ENCODE peak calls at places on chromosome 13, in five cellular contexts. One of them, this sample, is unnamed.
A peak's percentile ranks its signal among the peaks of the same experiment; 100 is the strongest.

GRCh38 chr13:28623782-28624706 is 34.9 kb upstream of the POMP start:
- DNase-seq in K562: no peak
- DNase-seq in A549: no peak
- DNase-seq in GM12878: no peak
- DNase-seq in HepG2: no peak
- DNase-seq in this sample: no peak

GRCh38 chr13:75357576-75358295 is 124.2 kb downstream of the TBC1D4 start:
- DNase-seq in K562: peak; percentile 61
- DNase-seq in A549: peak; percentile 47
- DNase-seq in GM12878: no peak
- DNase-seq in HepG2: peak; percentile 69
- DNase-seq in this sample: peak; percentile 83

GRCh38 chr13:45500492-45501174 is 35.9 kb downstream of the COG3 start:
- DNase-seq in K562: no peak
- DNase-seq in A549: no peak
- DNase-seq in GM12878: no peak
- DNase-seq in HepG2: peak; percentile 50
- DNase-seq in this sample: no peak

GRCh38 chr13:25375727-25376358 is 4.1 kb downstream of the ATP8A2 start:
- DNase-seq in K562: peak; percentile 52
- DNase-seq in A549: peak; percentile 13
- DNase-seq in GM12878: no peak
- DNase-seq in HepG2: peak; percentile 42
- DNase-seq in this sample: peak; percentile 80

GRCh38 chr13:39836038-39836437 is 180.6 kb downstream of the COG6 start:
- DNase-seq in K562: no peak
- DNase-seq in A549: no peak
- DNase-seq in GM12878: no peak
- DNase-seq in HepG2: no peak
- DNase-seq in this sample: peak; percentile 12

GRCh38 chr13:91572439-91572838 is 174.0 kb downstream of the GPC5 start:
- DNase-seq in K562: no peak
- DNase-seq in A549: no peak
- DNase-seq in GM12878: no peak
- DNase-seq in HepG2: no peak
- DNase-seq in this sample: no peak

GRCh38 chr13:23384111-23384510 is 49.4 kb downstream of the SACS start:
- DNase-seq in K562: no peak
- DNase-seq in A549: no peak
- DNase-seq in GM12878: peak; percentile 82
- DNase-seq in HepG2: no peak
- DNase-seq in this sample: no peak

GRCh38 chr13:104961246-104961645 is 1574.2 kb downstream of the EFNB2 start:
- DNase-seq in K562: no peak
- DNase-seq in A549: no peak
- DNase-seq in GM12878: no peak
- DNase-seq in HepG2: no peak
- DNase-seq in this sample: no peak

GRCh38 chr13:83810136-83810535 is 72.1 kb downstream of the SLITRK1 start:
- DNase-seq in K562: no peak
- DNase-seq in A549: no peak
- DNase-seq in GM12878: no peak
- DNase-seq in HepG2: no peak
- DNase-seq in this sample: no peak

GRCh38 chr13:77207943-77208342 is 119.0 kb downstream of the MYCBP2 start:
- DNase-seq in K562: no peak
- DNase-seq in A549: no peak
- DNase-seq in GM12878: no peak
- DNase-seq in HepG2: no peak
- DNase-seq in this sample: peak; percentile 7

GRCh38 chr13:94343243-94343585 is 136.3 kb downstream of the DCT start:
- DNase-seq in K562: no peak
- DNase-seq in A549: no peak
- DNase-seq in GM12878: no peak
- DNase-seq in HepG2: no peak
- DNase-seq in this sample: no peak

GRCh38 chr13:64782459-64782858 is 2447.7 kb downstream of the PCDH9 start:
- DNase-seq in K562: no peak
- DNase-seq in A549: no peak
- DNase-seq in GM12878: no peak
- DNase-seq in HepG2: no peak
- DNase-seq in this sample: no peak

GRCh38 chr13:59691501-59692066 is 472.1 kb downstream of the DIAPH3 start:
- DNase-seq in K562: no peak
- DNase-seq in A549: no peak
- DNase-seq in GM12878: no peak
- DNase-seq in HepG2: peak; percentile 61
- DNase-seq in this sample: no peak

GRCh38 chr13:43273362-43273761 is 250.0 kb downstream of the DNAJC15 start:
- DNase-seq in K562: no peak
- DNase-seq in A549: no peak
- DNase-seq in GM12878: no peak
- DNase-seq in HepG2: no peak
- DNase-seq in this sample: no peak

GRCh38 chr13:80339578-80339840 is 1.4 kb downstream of the SPRY2 start:
- DNase-seq in K562: no peak
- DNase-seq in A549: no peak
- DNase-seq in GM12878: no peak
- DNase-seq in HepG2: no peak
- DNase-seq in this sample: peak; percentile 56

GRCh38 chr13:110360598-110360997 is 53.5 kb downstream of the COL4A2 start:
- DNase-seq in K562: no peak
- DNase-seq in A549: no peak
- DNase-seq in GM12878: no peak
- DNase-seq in HepG2: no peak
- DNase-seq in this sample: no peak

GRCh38 chr13:113110048-113110851 is 4.7 kb downstream of the F7 start:
- DNase-seq in K562: no peak
- DNase-seq in A549: no peak
- DNase-seq in GM12878: no peak
- DNase-seq in HepG2: no peak
- DNase-seq in this sample: peak; percentile 55

GRCh38 chr13:45737571-45738002 is 35.5 kb downstream of the CBY2 start:
- DNase-seq in K562: peak; percentile 44
- DNase-seq in A549: no peak
- DNase-seq in GM12878: no peak
- DNase-seq in HepG2: no peak
- DNase-seq in this sample: peak; percentile 67

GRCh38 chr13:35855531-35856019 is 275.6 kb downstream of the DCLK1 start:
- DNase-seq in K562: no peak
- DNase-seq in A549: peak; percentile 27
- DNase-seq in GM12878: no peak
- DNase-seq in HepG2: no peak
- DNase-seq in this sample: peak; percentile 96

GRCh38 chr13:113729329-113730019 is 29.6 kb upstream of the TMEM255B start:
- DNase-seq in K562: no peak
- DNase-seq in A549: no peak
- DNase-seq in GM12878: no peak
- DNase-seq in HepG2: no peak
- DNase-seq in this sample: no peak

GRCh38 chr13:56187331-56187730 is 953.4 kb upstream of the PRR20A start:
- DNase-seq in K562: no peak
- DNase-seq in A549: no peak
- DNase-seq in GM12878: no peak
- DNase-seq in HepG2: no peak
- DNase-seq in this sample: no peak

GRCh38 chr13:41356788-41357187 is 45.7 kb downstream of the NAA16 start:
- DNase-seq in K562: no peak
- DNase-seq in A549: no peak
- DNase-seq in GM12878: no peak
- DNase-seq in HepG2: no peak
- DNase-seq in this sample: no peak

GRCh38 chr13:23463631-23464030 is 30.1 kb upstream of the SACS start:
- DNase-seq in K562: no peak
- DNase-seq in A549: no peak
- DNase-seq in GM12878: no peak
- DNase-seq in HepG2: no peak
- DNase-seq in this sample: no peak

GRCh38 chr13:39665763-39666162 is 10.3 kb downstream of the COG6 start:
- DNase-seq in K562: no peak
- DNase-seq in A549: no peak
- DNase-seq in GM12878: no peak
- DNase-seq in HepG2: no peak
- DNase-seq in this sample: no peak

GRCh38 chr13:106753241-106753640 is 185.3 kb upstream of the ARGLU1 start:
- DNase-seq in K562: no peak
- DNase-seq in A549: no peak
- DNase-seq in GM12878: no peak
- DNase-seq in HepG2: no peak
- DNase-seq in this sample: no peak

GRCh38 chr13:109333893-109334651 is 452.3 kb downstream of the IRS2 start:
- DNase-seq in K562: no peak
- DNase-seq in A549: no peak
- DNase-seq in GM12878: no peak
- DNase-seq in HepG2: no peak
- DNase-seq in this sample: no peak

GRCh38 chr13:89660752-89661151 is 1686.7 kb upstream of the MIR17HG start:
- DNase-seq in K562: no peak
- DNase-seq in A549: no peak
- DNase-seq in GM12878: no peak
- DNase-seq in HepG2: no peak
- DNase-seq in this sample: no peak

GRCh38 chr13:20350380-20350763 is 118.3 kb upstream of the GJB6 start:
- DNase-seq in K562: no peak
- DNase-seq in A549: no peak
- DNase-seq in GM12878: no peak
- DNase-seq in HepG2: no peak
- DNase-seq in this sample: no peak

GRCh38 chr13:111449041-111449440 is 128.6 kb downstream of the TEX29 start:
- DNase-seq in K562: no peak
- DNase-seq in A549: no peak
- DNase-seq in GM12878: no peak
- DNase-seq in HepG2: no peak
- DNase-seq in this sample: no peak

GRCh38 chr13:104683789-104684188 is 1617.6 kb upstream of the SLC10A2 start:
- DNase-seq in K562: no peak
- DNase-seq in A549: no peak
- DNase-seq in GM12878: no peak
- DNase-seq in HepG2: no peak
- DNase-seq in this sample: peak; percentile 37

GRCh38 chr13:50197705-50198104 is 182.5 kb downstream of the KCNRG start:
- DNase-seq in K562: no peak
- DNase-seq in A549: no peak
- DNase-seq in GM12878: no peak
- DNase-seq in HepG2: no peak
- DNase-seq in this sample: no peak

GRCh38 chr13:57409121-57409520 is 222.4 kb upstream of the PCDH17 start:
- DNase-seq in K562: no peak
- DNase-seq in A549: no peak
- DNase-seq in GM12878: no peak
- DNase-seq in HepG2: no peak
- DNase-seq in this sample: peak; percentile 24

DNA sequence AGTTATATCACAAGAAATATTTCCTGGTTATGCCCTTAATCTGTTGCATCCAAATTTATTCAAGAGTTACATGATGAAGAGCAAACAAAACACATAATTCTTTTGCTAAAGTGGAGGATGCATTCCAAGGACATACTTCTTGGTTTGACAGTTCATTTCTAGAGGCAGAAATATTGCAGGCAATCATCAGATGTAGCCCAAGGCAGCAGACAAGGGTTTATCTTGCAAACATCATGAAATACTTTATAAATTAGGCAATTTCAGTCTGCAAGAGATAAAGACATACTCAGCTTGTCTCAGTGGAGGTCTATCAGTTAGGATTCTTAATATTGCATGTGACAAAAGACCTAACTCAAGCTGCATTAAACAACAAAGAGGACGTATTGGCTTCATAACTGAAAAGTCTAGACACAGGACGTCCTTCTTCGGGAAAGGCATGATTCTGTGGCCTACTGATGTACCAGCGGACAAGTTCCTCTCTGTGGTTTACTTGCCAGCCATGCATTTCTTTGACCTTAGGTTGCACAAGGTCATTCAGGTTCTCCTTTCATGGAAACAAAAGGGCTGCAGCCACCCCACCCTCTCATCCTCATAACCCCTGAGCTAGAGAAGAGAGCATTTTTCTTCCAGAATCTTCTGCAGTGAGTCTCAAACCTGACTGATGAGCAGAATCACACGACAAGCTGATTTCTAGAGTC is 204.0 kb downstream of the KATNAL1 start:
- DNase-seq in K562: no peak
- DNase-seq in A549: no peak
- DNase-seq in GM12878: no peak
- DNase-seq in HepG2: no peak
- DNase-seq in this sample: no peak
- TF ChIP-seq JUNB in K562: no peak
- TF ChIP-seq JUNB in A549: no peak
- TF ChIP-seq JUNB in GM12878: no peak
- TF ChIP-seq JUNB in HepG2: no peak
- TF ChIP-seq JUNB in this sample: no peak

GRCh38 chr13:31755803-31756212 is 16.5 kb downstream of the RXFP2 start:
- DNase-seq in K562: no peak
- DNase-seq in A549: no peak
- DNase-seq in GM12878: no peak
- DNase-seq in HepG2: no peak
- DNase-seq in this sample: no peak
- TF ChIP-seq JUNB in K562: no peak
- TF ChIP-seq JUNB in A549: no peak
- TF ChIP-seq JUNB in GM12878: no peak
- TF ChIP-seq JUNB in HepG2: no peak
- TF ChIP-seq JUNB in this sample: no peak

DNA sequence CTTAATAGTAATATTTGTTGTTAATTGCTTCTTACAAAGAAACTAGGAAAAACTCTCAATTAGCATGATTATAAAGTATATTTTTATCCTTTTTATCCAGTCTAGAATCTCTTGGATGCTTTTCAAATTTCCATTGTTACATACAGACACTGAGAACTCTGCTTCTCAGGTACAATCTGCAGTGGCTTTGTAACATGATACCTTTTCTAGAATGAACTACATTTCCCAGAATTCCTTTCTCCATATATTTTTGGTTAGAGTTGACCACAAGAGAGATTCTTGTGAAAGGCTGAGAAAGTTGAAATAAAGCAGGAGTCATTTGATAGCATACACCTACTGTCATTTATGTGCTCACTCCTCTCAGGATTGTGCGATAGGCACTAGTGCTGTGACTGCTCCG is 148.6 kb downstream of the SLITRK6 start:
- DNase-seq in K562: no peak
- DNase-seq in A549: no peak
- DNase-seq in GM12878: no peak
- DNase-seq in HepG2: no peak
- DNase-seq in this sample: peak; percentile 70
- TF ChIP-seq JUNB in K562: no peak
- TF ChIP-seq JUNB in A549: no peak
- TF ChIP-seq JUNB in GM12878: no peak
- TF ChIP-seq JUNB in HepG2: no peak
- TF ChIP-seq JUNB in this sample: no peak

GRCh38 chr13:34421849-34422475 is 520.1 kb upstream of the NBEA start:
- DNase-seq in K562: no peak
- DNase-seq in A549: no peak
- DNase-seq in GM12878: no peak
- DNase-seq in HepG2: no peak
- DNase-seq in this sample: no peak
- TF ChIP-seq JUNB in K562: no peak
- TF ChIP-seq JUNB in A549: no peak
- TF ChIP-seq JUNB in GM12878: no peak
- TF ChIP-seq JUNB in HepG2: no peak
- TF ChIP-seq JUNB in this sample: no peak